ENCODE peak calls at places on chromosomes 4 and X, in ten cellular contexts. U is sigmoid colon, E is Peyer's patch, I is GM12878, A is A549, L is suprapubic skin, T is transverse colon, Y is right lobe of liver, S is IMR-90, C is HepG2. K is an unnamed sample.

GRCh38 chrX:46588263-46588662 is 14.7 kb downstream of the CHST7 start:
- DNase-seq in U (peak; percentile 74), E (no peak), I (no peak), A (peak; percentile 28), L (no peak), T (peak; percentile 20), Y (no peak), S (peak; percentile 68), C (no peak), K (no peak)

GRCh38 chr4:48858130-48858529 is 27.2 kb downstream of the OCIAD1 start:
- DNase-seq in U (no peak), E (no peak), I (no peak), A (no peak), L (no peak), T (no peak), Y (no peak), S (no peak), C (no peak), K (no peak)

GRCh38 chrX:53316860-53317237 is 35.5 kb upstream of the IQSEC2 start:
- DNase-seq in U (no peak), E (no peak), I (no peak), A (no peak), L (no peak), T (no peak), Y (no peak), S (no peak), C (no peak), K (no peak)

GRCh38 chr4:176001171-176002006 is 64.3 kb upstream of the WDR17 start:
- DNase-seq in U (peak; percentile 87), E (no peak), I (no peak), A (peak; percentile 8), L (no peak), T (peak; percentile 31), Y (peak; percentile 55), S (peak; percentile 0), C (no peak), K (no peak)

GRCh38 chr4:127145001-127145400 is 487.8 kb upstream of the INTU start:
- DNase-seq in U (no peak), E (no peak), I (no peak), A (no peak), L (no peak), T (no peak), Y (no peak), S (no peak), C (no peak), K (no peak)

GRCh38 chr4:146243141-146243882 is 29.0 kb downstream of the REELD1 start:
- DNase-seq in U (no peak), E (no peak), I (peak; percentile 45), A (peak; percentile 17), L (no peak), T (no peak), Y (no peak), S (peak; percentile 37), C (no peak), K (peak; percentile 68)

GRCh38 chrX:40109288-40110008 is 11.7 kb upstream of the BCOR start:
- DNase-seq in U (peak; percentile 88), E (no peak), I (no peak), A (peak; percentile 80), L (no peak), T (peak; percentile 67), Y (peak; percentile 72), S (peak; percentile 55), C (peak; percentile 49), K (no peak)

GRCh38 chrX:44946771-44947170 is 73.8 kb downstream of the KDM6A start:
- DNase-seq in U (no peak), E (no peak), I (no peak), A (no peak), L (no peak), T (no peak), Y (no peak), S (peak; percentile 23), C (no peak), K (no peak)

GRCh38 chr4:88177981-88178632 is 19.7 kb upstream of the ABCG2 start:
- DNase-seq in U (no peak), E (no peak), I (no peak), A (peak; percentile 91), L (no peak), T (peak; percentile 24), Y (no peak), S (peak; percentile 85), C (peak; percentile 28), K (no peak)

GRCh38 chrX:49214996-49215526 is 15.1 kb upstream of the SYP start:
- DNase-seq in U (no peak), E (no peak), I (no peak), A (no peak), L (no peak), T (no peak), Y (no peak), S (no peak), C (no peak), K (no peak)

GRCh38 chr4:122744229-122744628 is 11.7 kb downstream of the BBS12 start:
- DNase-seq in U (no peak), E (no peak), I (no peak), A (peak; percentile 57), L (no peak), T (no peak), Y (no peak), S (peak; percentile 80), C (peak; percentile 51), K (no peak)

GRCh38 chrX:37371578-37371981 is 22.4 kb downstream of the PRRG1 start:
- DNase-seq in U (no peak), E (no peak), I (no peak), A (no peak), L (no peak), T (no peak), Y (no peak), S (peak; percentile 14), C (no peak), K (no peak)

GRCh38 chr4:78311306-78311705 is 240.3 kb upstream of the ANXA3 start:
- DNase-seq in U (no peak), E (no peak), I (no peak), A (no peak), L (no peak), T (no peak), Y (no peak), S (no peak), C (no peak), K (no peak)

GRCh38 chr4:60042941-60043340 is 1157.2 kb upstream of the ADGRL3 start:
- DNase-seq in U (no peak), E (no peak), I (no peak), A (no peak), L (no peak), T (no peak), Y (no peak), S (no peak), C (no peak), K (no peak)

GRCh38 chr4:17109126-17109525 is 210.7 kb upstream of the LDB2 start:
- DNase-seq in U (no peak), E (no peak), I (no peak), A (no peak), L (no peak), T (no peak), Y (no peak), S (no peak), C (no peak), K (peak; percentile 31)

GRCh38 chr4:17094209-17094608 is 195.8 kb upstream of the LDB2 start:
- DNase-seq in U (no peak), E (no peak), I (no peak), A (no peak), L (no peak), T (no peak), Y (no peak), S (no peak), C (no peak), K (no peak)

GRCh38 chr4:40721730-40722171 is 28.0 kb upstream of the NSUN7 start:
- DNase-seq in U (no peak), E (no peak), I (no peak), A (peak; percentile 51), L (no peak), T (no peak), Y (no peak), S (peak; percentile 58), C (peak; percentile 4), K (no peak)

GRCh38 chr4:169144061-169144600 is 126.6 kb downstream of the SH3RF1 start:
- DNase-seq in U (no peak), E (no peak), I (no peak), A (no peak), L (no peak), T (no peak), Y (no peak), S (no peak), C (no peak), K (no peak)

GRCh38 chrX:132958086-132958703 is at the start of gene HS6ST2:
- DNase-seq in U (no peak), E (no peak), I (no peak), A (no peak), L (no peak), T (peak; percentile 31), Y (no peak), S (no peak), C (no peak), K (no peak)

GRCh38 chr4:77015390-77015789 is 60.4 kb downstream of the CCNI start:
- DNase-seq in U (no peak), E (no peak), I (no peak), A (no peak), L (no peak), T (no peak), Y (no peak), S (peak; percentile 90), C (no peak), K (no peak)
- TF ChIP-seq POLR2A in U (no peak), E (no peak), I (no peak), A (no peak), L (no peak), T (no peak), Y (no peak), S (no peak), C (no peak), K (no peak)

GRCh38 chr4:142380052-142380598 is 466.0 kb downstream of the INPP4B start:
- DNase-seq in U (no peak), E (no peak), I (no peak), A (no peak), L (no peak), T (no peak), Y (no peak), S (no peak), C (no peak), K (no peak)
- H3K27ac ChIP-seq in U (peak overlapping the region; percentile 62), E (no peak overlapping the region), I (no peak overlapping the region), A (peak overlapping the region; percentile 26), L (peak overlapping the region; percentile 3), T (peak overlapping the region; percentile 7), Y (no peak overlapping the region), S (peak overlapping the region; percentile 98), C (no peak overlapping the region), K (no peak overlapping the region)

DNA sequence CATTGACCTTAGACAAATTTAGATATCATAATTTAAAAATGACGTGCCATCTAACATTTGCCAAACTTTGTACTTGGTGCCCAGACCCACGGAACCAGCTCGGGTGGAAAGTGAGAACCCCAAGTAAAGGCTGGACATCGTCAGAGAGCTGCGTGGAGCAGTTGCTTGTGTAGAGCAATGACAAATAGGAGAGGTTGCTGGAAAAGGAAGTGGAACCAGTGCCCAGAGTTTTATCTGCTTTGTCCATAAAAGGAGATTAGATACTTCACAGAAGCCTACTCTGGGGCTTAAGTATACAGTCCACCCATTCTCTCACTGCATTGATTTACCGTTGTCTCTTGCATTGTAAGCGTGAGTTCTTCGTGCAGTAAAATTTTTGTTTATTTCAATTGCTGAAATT is 5.4 kb upstream of the TBC1D1 start:
- DNase-seq in U (peak; percentile 92), E (no peak), I (no peak), A (no peak), L (no peak), T (peak; percentile 42), Y (no peak), S (peak; percentile 43), C (no peak), K (peak; percentile 72)
- TF ChIP-seq POLR2A in U (no peak), E (no peak), I (no peak), A (no peak), L (no peak), T (peak; percentile 10), Y (no peak), S (no peak), C (no peak), K (no peak)

GRCh38 chrX:115559672-115560071 is 1.3 kb upstream of the PLS3 start:
- DNase-seq in U (no peak), E (no peak), I (no peak), A (peak; percentile 82), L (no peak), T (no peak), Y (no peak), S (no peak), C (peak; percentile 70), K (no peak)
- H3K27ac ChIP-seq in U (no peak overlapping the region), E (no peak overlapping the region), I (no peak overlapping the region), A (peak overlapping the region; percentile 95), L (peak overlapping the region; percentile 92), T (no peak overlapping the region), Y (no peak overlapping the region), S (no peak overlapping the region), C (peak overlapping the region; percentile 78), K (no peak overlapping the region)